ENCODE peak calls at places on chromosomes 4 and X, in nine cellular contexts. D is activated CD8-positive, alpha-beta memory T cell treated with anti-CD3 and anti-CD28 coated beads for 4 hours; F is NCI-H446; T is astrocyte of the cerebellum; B is GM13977; A is T-cell; U is hypothalamus; Y is aorta; I is activated CD4-positive, alpha-beta T cell treated with anti-CD3 and anti-CD28 coated beads, Interleukin-2, amount 50 U/mL, for 48 hours. S is an unnamed sample.
A peak's percentile ranks its signal among the peaks of the same experiment; 100 is the strongest.

GRCh38 chr4:75820197-75820596 is 82.1 kb downstream of the PPEF2 start:
- DNase-seq in D (no peak), F (no peak), T (no peak), B (no peak), A (no peak), U (no peak), Y (no peak), I (no peak), S (no peak)

GRCh38 chrX:15343075-15343476 is 7.8 kb upstream of the PIGA start:
- DNase-seq in D (no peak), F (no peak), T (no peak), B (no peak), A (no peak), U (no peak), Y (no peak), I (no peak), S (no peak)

GRCh38 chr4:32025840-32026459 is 1305.8 kb downstream of the PCDH7 start:
- DNase-seq in D (no peak), F (no peak), T (peak; percentile 38), B (no peak), A (no peak), U (no peak), Y (no peak), I (no peak), S (no peak)

GRCh38 chr4:16294455-16294854 is 68.2 kb upstream of the TAPT1 start:
- DNase-seq in D (no peak), F (no peak), T (no peak), B (no peak), A (no peak), U (no peak), Y (no peak), I (no peak), S (no peak)

GRCh38 chr4:24601121-24601520 is 16.8 kb upstream of the DHX15 start:
- DNase-seq in D (no peak), F (no peak), T (no peak), B (no peak), A (no peak), U (no peak), Y (no peak), I (no peak), S (no peak)

GRCh38 chr4:146004730-146005129 is 66.1 kb upstream of the ZNF827 start:
- DNase-seq in D (no peak), F (no peak), T (no peak), B (no peak), A (no peak), U (no peak), Y (no peak), I (no peak), S (no peak)

GRCh38 chr4:179927473-179927872 is 2315.7 kb upstream of the TENM3 start:
- DNase-seq in D (no peak), F (no peak), T (no peak), B (no peak), A (no peak), U (no peak), Y (no peak), I (no peak), S (no peak)

GRCh38 chrX:67104982-67105757 is 438.7 kb upstream of the AR start:
- DNase-seq in D (no peak), F (no peak), T (no peak), B (no peak), A (no peak), U (no peak), Y (no peak), I (no peak), S (no peak)

GRCh38 chrX:130084651-130085237 is 25.6 kb downstream of the ELF4 start:
- DNase-seq in D (no peak), F (no peak), T (no peak), B (peak; percentile 67), A (no peak), U (no peak), Y (no peak), I (peak; percentile 41), S (no peak)

GRCh38 chrX:18410038-18410437 is 15.4 kb upstream of the CDKL5 start:
- DNase-seq in D (no peak), F (no peak), T (peak; percentile 19), B (no peak), A (no peak), U (no peak), Y (no peak), I (no peak), S (no peak)

GRCh38 chr4:158077835-158078234 is 95.0 kb downstream of the GASK1B start:
- DNase-seq in D (no peak), F (no peak), T (no peak), B (no peak), A (no peak), U (no peak), Y (no peak), I (no peak), S (no peak)

GRCh38 chr4:14566518-14566917 is 435.8 kb upstream of the CPEB2 start:
- DNase-seq in D (no peak), F (no peak), T (peak; percentile 76), B (no peak), A (no peak), U (no peak), Y (no peak), I (no peak), S (no peak)

GRCh38 chr4:30172416-30172815 is 547.8 kb upstream of the PCDH7 start:
- DNase-seq in D (no peak), F (no peak), T (no peak), B (no peak), A (no peak), U (no peak), Y (no peak), I (no peak), S (no peak)

GRCh38 chrX:13652256-13653021 is 502 bp upstream of the TCEANC start:
- DNase-seq in D (no peak), F (no peak), T (peak; percentile 66), B (no peak), A (no peak), U (no peak), Y (no peak), I (no peak), S (no peak)

GRCh38 chr4:53365121-53365485 is 758 bp downstream of the SCFD2 start:
- DNase-seq in D (no peak), F (no peak), T (no peak), B (no peak), A (no peak), U (no peak), Y (no peak), I (peak; percentile 20), S (no peak)

GRCh38 chrX:154441564-154441963 is 2.4 kb upstream of the FAM50A start:
- DNase-seq in D (no peak), F (no peak), T (no peak), B (no peak), A (no peak), U (no peak), Y (no peak), I (no peak), S (no peak)

GRCh38 chr4:186806679-186807078 is 83.0 kb upstream of the FAT1 start:
- DNase-seq in D (no peak), F (no peak), T (no peak), B (no peak), A (no peak), U (no peak), Y (no peak), I (no peak), S (no peak)

GRCh38 chr4:18975916-18976610 is 954.5 kb upstream of the LCORL start:
- DNase-seq in D (no peak), F (no peak), T (no peak), B (no peak), A (no peak), U (no peak), Y (no peak), I (no peak), S (no peak)

GRCh38 chr4:158253350-158253980 is 43.2 kb downstream of the TMEM144 start:
- DNase-seq in D (no peak), F (peak; percentile 71), T (peak; percentile 53), B (peak; percentile 29), A (no peak), U (no peak), Y (peak; percentile 47), I (peak; percentile 34), S (peak; percentile 40)

GRCh38 chrX:153641575-153642312 is 5.3 kb upstream of the DUSP9 start:
- DNase-seq in D (no peak), F (no peak), T (no peak), B (no peak), A (no peak), U (no peak), Y (peak; percentile 24), I (no peak), S (no peak)

GRCh38 chr4:1902243-1902642 is 31.1 kb downstream of the NSD2 start:
- DNase-seq in D (no peak), F (no peak), T (no peak), B (no peak), A (no peak), U (no peak), Y (no peak), I (no peak), S (no peak)

GRCh38 chr4:88535090-88535755 is 11.6 kb upstream of the PYURF start:
- DNase-seq in D (no peak), F (no peak), T (no peak), B (no peak), A (no peak), U (no peak), Y (no peak), I (peak; percentile 33), S (no peak)

GRCh38 chr4:139922625-139923024 is 231.4 kb downstream of the MAML3 start:
- DNase-seq in D (no peak), F (peak; percentile 100), T (peak; percentile 32), B (no peak), A (no peak), U (no peak), Y (no peak), I (no peak), S (no peak)

GRCh38 chr4:81538712-81539432 is 67.2 kb upstream of the RASGEF1B start:
- DNase-seq in D (no peak), F (no peak), T (no peak), B (no peak), A (no peak), U (no peak), Y (no peak), I (no peak), S (no peak)

GRCh38 chr4:38356686-38357085 is 307.3 kb upstream of the KLF3 start:
- DNase-seq in D (no peak), F (no peak), T (no peak), B (no peak), A (no peak), U (no peak), Y (no peak), I (no peak), S (no peak)

GRCh38 chrX:18873189-18873791 is 110.6 kb downstream of the PHKA2 start:
- DNase-seq in D (no peak), F (no peak), T (peak; percentile 66), B (no peak), A (no peak), U (no peak), Y (peak; percentile 53), I (peak; percentile 10), S (no peak)

GRCh38 chr4:99593781-99594636 is 19.4 kb downstream of the MTTP start:
- DNase-seq in D (no peak), F (no peak), T (no peak), B (no peak), A (no peak), U (no peak), Y (no peak), I (no peak), S (no peak)

GRCh38 chr4:111778543-111778942 is 366.7 kb upstream of the FAM241A start:
- DNase-seq in D (no peak), F (no peak), T (no peak), B (no peak), A (no peak), U (no peak), Y (no peak), I (no peak), S (no peak)

GRCh38 chr4:96389752-96390151 is 549.9 kb downstream of the PDHA2 start:
- DNase-seq in D (no peak), F (no peak), T (no peak), B (no peak), A (no peak), U (no peak), Y (no peak), I (no peak), S (no peak)

GRCh38 chr4:163344147-163345050 is 707 bp downstream of the NPY5R start:
- DNase-seq in D (no peak), F (no peak), T (no peak), B (no peak), A (no peak), U (no peak), Y (peak; percentile 55), I (no peak), S (no peak)

GRCh38 chr4:145285928-145286327 is 105.5 kb upstream of the OTUD4 start:
- DNase-seq in D (no peak), F (no peak), T (no peak), B (no peak), A (no peak), U (no peak), Y (no peak), I (no peak), S (no peak)

S was measured in stimulated activated naive CD8-positive, alpha-beta T cell treated with anti-CD3 and anti-CD28 coated beads, Interleukin-15, amount 100 ng/mL, for 72 hours.